ENCODE peak calls at places on chromosomes 6 and 20, in seven cellular contexts. X, A, B, C, T, U and S are unnamed samples.

GRCh38 chr6:167700199-167700598 is 126.5 kb upstream of the AFDN start:
- DNase-seq in B (no peak), C (no peak), T (no peak), A (no peak), U (no peak), X (no peak), S (no peak)

GRCh38 chr20:38418509-38419204 is 16.5 kb downstream of the SNHG17 start:
- DNase-seq in X (no peak), B (no peak), C (no peak), A (peak; percentile 27), U (peak; percentile 24), T (no peak), S (no peak)

GRCh38 chr20:50014570-50015562 is 32.1 kb downstream of the SNAI1 start:
- DNase-seq in U (no peak), B (no peak), A (no peak), C (no peak), X (no peak), T (no peak), S (no peak)

GRCh38 chr6:132569170-132569569 is 952 bp upstream of the TAAR6 start:
- DNase-seq in U (no peak), T (no peak), B (no peak), C (no peak), A (no peak), X (no peak), S (no peak)

GRCh38 chr6:5531853-5532375 is 270.6 kb downstream of the FARS2 start:
- DNase-seq in U (no peak), X (no peak), C (no peak), A (no peak), T (no peak), B (no peak), S (no peak)

GRCh38 chr20:347640-348484 is 951 bp downstream of the NRSN2 start:
- DNase-seq in A (peak; percentile 96), B (peak; percentile 95), U (peak; percentile 90), C (peak; percentile 94), T (peak; percentile 92), X (peak; percentile 99), S (peak; percentile 80)

GRCh38 chr20:47989957-47990356 is 204.7 kb upstream of the SULF2 start:
- DNase-seq in A (no peak), C (peak; percentile 88), B (no peak), T (no peak), X (no peak), U (no peak), S (no peak)

GRCh38 chr20:25061103-25061799 is 3.3 kb upstream of the ACSS1 start:
- DNase-seq in A (no peak), C (no peak), U (peak; percentile 76), T (no peak), B (no peak), X (no peak), S (no peak)

GRCh38 chr6:37483502-37483901 is 16.2 kb downstream of the CCDC167 start:
- DNase-seq in C (peak; percentile 33), B (no peak), X (no peak), A (no peak), U (no peak), T (no peak), S (no peak)

GRCh38 chr6:38117281-38117680 is 297.8 kb downstream of the ZFAND3 start:
- DNase-seq in T (no peak), U (no peak), C (no peak), X (no peak), A (peak; percentile 24), B (no peak), S (no peak)

GRCh38 chr6:146990821-146991798 is 213.1 kb upstream of the STXBP5 start:
- DNase-seq in C (peak; percentile 67), U (no peak), X (no peak), A (peak; percentile 77), T (no peak), B (no peak), S (no peak)

GRCh38 chr6:80433666-80434025 is 327.2 kb downstream of the BCKDHB start:
- DNase-seq in C (no peak), B (no peak), A (no peak), T (no peak), U (no peak), X (no peak), S (no peak)

GRCh38 chr6:50527985-50528384 is 185.3 kb upstream of the TFAP2D start:
- DNase-seq in X (no peak), B (no peak), T (no peak), C (no peak), U (no peak), A (no peak), S (no peak)

GRCh38 chr6:65546894-65547293 is 160.1 kb downstream of the EYS start:
- DNase-seq in X (no peak), C (no peak), B (no peak), A (no peak), U (no peak), T (no peak), S (no peak)

GRCh38 chr6:159756508-159756907 is 5.3 kb upstream of the ACAT2 start:
- DNase-seq in A (no peak), U (no peak), X (no peak), B (no peak), C (no peak), T (no peak), S (no peak)

GRCh38 chr6:40894962-40895799 is 143.8 kb downstream of the UNC5CL start:
- DNase-seq in T (peak; percentile 55), A (peak; percentile 39), B (peak; percentile 77), C (peak; percentile 74), X (peak; percentile 78), U (peak; percentile 73), S (peak; percentile 19)

DNA sequence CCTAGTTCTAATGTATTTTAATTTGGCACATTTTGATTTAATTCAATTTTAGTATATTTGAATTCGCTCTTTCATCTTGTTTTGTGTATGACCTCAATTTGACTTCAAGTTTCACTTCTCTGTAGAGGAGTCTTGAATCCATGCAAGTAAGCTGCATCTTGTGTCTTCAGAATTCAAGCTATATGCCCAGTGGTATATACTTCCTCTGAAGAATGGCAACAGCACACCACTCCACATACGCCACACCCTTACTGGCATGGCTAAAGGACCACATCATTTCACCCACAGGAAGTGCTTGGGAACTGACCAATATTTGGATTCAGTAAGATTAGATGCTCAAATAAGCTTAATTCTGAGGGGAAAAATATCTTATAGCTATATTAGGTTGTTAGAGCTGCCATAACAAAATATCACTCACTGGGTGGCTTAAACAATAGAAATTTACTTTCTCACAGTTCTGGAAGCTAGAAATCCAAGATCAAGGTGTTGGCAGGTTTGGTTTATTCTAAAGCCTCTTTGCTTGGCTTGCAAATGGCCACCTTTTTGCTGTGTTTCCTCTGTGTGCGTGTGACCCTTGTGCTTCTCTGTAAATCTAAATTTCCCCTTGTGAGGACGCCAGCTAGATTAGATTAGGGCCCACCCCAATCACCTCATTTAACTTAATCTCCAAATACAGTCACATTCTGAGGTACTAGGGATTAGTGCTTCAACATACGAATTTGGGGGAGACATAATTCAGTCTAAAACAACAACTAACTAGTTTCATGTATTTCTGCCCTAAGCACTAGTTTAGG is 2.8 kb upstream of the ASF1A start:
- DNase-seq in X (no peak), B (no peak), A (no peak), T (no peak), C (peak; percentile 52), U (no peak), S (no peak)
- H3K4me3 ChIP-seq in X (no peak overlapping the region), B (no peak overlapping the region), A (no peak overlapping the region), T (no peak overlapping the region), C (no peak overlapping the region), U (no peak overlapping the region), S (no peak overlapping the region)

GRCh38 chr6:32164295-32164694 is at the start of gene EGFL8:
- DNase-seq in B (no peak), T (no peak), X (no peak), C (no peak), A (no peak), U (no peak), S (no peak)

GRCh38 chr6:32167154-32167760 is 2.9 kb downstream of the EGFL8 start:
- DNase-seq in B (peak; percentile 66), T (peak; percentile 49), A (no peak), X (no peak), C (no peak), U (no peak), S (no peak)

GRCh38 chr6:32167761-32168262 is 3.4 kb downstream of the EGFL8 start:
- DNase-seq in U (no peak), T (peak; percentile 17), B (peak; percentile 17), C (no peak), X (peak; percentile 84), A (no peak), S (no peak)

GRCh38 chr6:32168350-32168749 is 4.0 kb downstream of the EGFL8 start:
- DNase-seq in T (peak; percentile 16), C (no peak), X (no peak), B (peak; percentile 18), A (no peak), U (no peak), S (no peak)

GRCh38 chr6:32166411-32167061 is 2.1 kb downstream of the EGFL8 start:
- DNase-seq in A (no peak), C (no peak), U (no peak), X (no peak), T (peak; percentile 57), B (peak; percentile 59), S (no peak)
- TF ChIP-seq CTCF in A (no peak), C (no peak), U (no peak), X (peak; percentile 4), T (no peak), B (no peak), S (no peak)

GRCh38 chr20:46901638-46902037 is 7.0 kb downstream of the EYA2 start:
- DNase-seq in A (no peak), X (no peak), T (no peak), B (no peak), U (no peak), C (no peak), S (no peak)
- H3K4me3 ChIP-seq in A (no peak overlapping the region), X (no peak overlapping the region), T (no peak overlapping the region), B (no peak overlapping the region), U (no peak overlapping the region), C (no peak overlapping the region), S (no peak overlapping the region)

DNA sequence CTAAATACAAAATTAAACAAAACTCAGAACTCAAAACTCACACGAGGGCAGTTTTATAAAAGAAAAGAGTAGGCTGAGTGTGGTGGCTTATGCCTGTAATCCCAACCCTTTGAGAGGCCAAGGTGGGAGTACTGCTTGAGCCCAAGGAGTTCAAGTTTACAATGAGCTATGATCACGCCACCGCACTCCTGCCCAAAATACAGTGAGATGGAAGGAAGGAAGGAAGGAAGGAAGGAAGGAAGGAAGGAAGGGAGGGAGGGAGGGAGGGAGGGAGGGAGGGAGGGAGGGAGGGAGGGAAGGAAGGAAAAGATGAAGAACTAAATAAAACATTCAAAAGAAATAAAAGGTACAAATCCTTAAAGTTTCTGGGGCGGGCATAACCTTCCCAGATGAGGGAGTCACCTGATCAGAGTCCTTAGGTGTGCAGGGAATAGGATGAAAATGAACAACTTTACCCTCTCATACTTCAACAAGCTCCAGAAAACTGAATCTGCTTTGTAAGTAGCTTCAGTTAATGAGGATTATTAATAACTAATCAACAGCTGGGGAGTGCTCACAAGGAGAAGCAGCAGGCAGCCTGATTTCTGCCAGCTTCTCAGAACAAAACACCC is 22.0 kb downstream of the LMBRD1 start:
- DNase-seq in C (no peak), U (no peak), X (no peak), B (no peak), A (no peak), T (no peak), S (no peak)
- TF ChIP-seq CTCF in C (no peak), U (no peak), X (no peak), B (no peak), A (no peak), T (no peak), S (no peak)

GRCh38 chr6:89035252-89036106 is 45.1 kb upstream of the PNRC1 start:
- DNase-seq in U (peak; percentile 85), X (peak; percentile 54), C (peak; percentile 62), B (no peak), T (peak; percentile 86), A (peak; percentile 91), S (peak; percentile 72)
- H3K4me3 ChIP-seq in U (no peak overlapping the region), X (no peak overlapping the region), C (peak overlapping the region; percentile 46), B (no peak overlapping the region), T (peak overlapping the region; percentile 2), A (no peak overlapping the region), S (peak overlapping the region; percentile 9)

GRCh38 chr6:98980814-98981213 is 33.1 kb upstream of the FBXL4 start:
- DNase-seq in T (no peak), X (no peak), A (no peak), C (no peak), U (no peak), B (no peak), S (no peak)
- TF ChIP-seq CTCF in T (no peak), X (no peak), A (no peak), C (no peak), U (no peak), B (no peak), S (no peak)